ENCODE peak calls at places on chromosomes 6 and 20, in four cellular contexts. G is GM20000, I is GM23338, O is upper lobe of right lung. F is an unnamed sample.
A peak's percentile ranks its signal among the peaks of the same experiment; 100 is the strongest.

GRCh38 chr6:76275746-76276145 is 203.3 kb upstream of the IMPG1 start:
- DNase-seq in G (no peak), I (peak; percentile 58), O (no peak), F (no peak)

GRCh38 chr6:114543696-114544095 is 200.9 kb upstream of the HS3ST5 start:
- DNase-seq in G (no peak), I (peak; percentile 8), O (no peak), F (no peak)

GRCh38 chr20:45337367-45338120 is 10.7 kb downstream of the SDC4 start:
- DNase-seq in G (no peak), I (no peak), O (peak; percentile 83), F (no peak)

GRCh38 chr20:10660661-10661060 is 13.1 kb downstream of the JAG1 start:
- DNase-seq in G (no peak), I (no peak), O (no peak), F (no peak)

GRCh38 chr6:150491131-150491795 is 108.4 kb upstream of the PLEKHG1 start:
- DNase-seq in G (peak; percentile 42), I (no peak), O (no peak), F (no peak)

GRCh38 chr20:35583636-35584560 is 31.7 kb upstream of the SPAG4 start:
- DNase-seq in G (no peak), I (no peak), O (peak; percentile 53), F (no peak)

GRCh38 chr20:42577193-42577592 is 612.5 kb downstream of the PTPRT start:
- DNase-seq in G (no peak), I (no peak), O (no peak), F (no peak)

GRCh38 chr6:126199482-126199881 is 140.4 kb upstream of the CENPW start:
- DNase-seq in G (no peak), I (no peak), O (no peak), F (no peak)

GRCh38 chr20:25273541-25274358 is 25.9 kb downstream of the PYGB start:
- DNase-seq in G (no peak), I (no peak), O (peak; percentile 46), F (no peak)

GRCh38 chr6:34890526-34890910 is 1.5 kb downstream of the ANKS1A start:
- DNase-seq in G (no peak), I (no peak), O (no peak), F (no peak)

GRCh38 chr6:29751480-29751879 is 28.2 kb downstream of the HLA-F start:
- DNase-seq in G (no peak), I (no peak), O (no peak), F (no peak)

GRCh38 chr6:54493138-54493537 is 184.9 kb downstream of the TINAG start:
- DNase-seq in G (no peak), I (no peak), O (no peak), F (no peak)

DNA sequence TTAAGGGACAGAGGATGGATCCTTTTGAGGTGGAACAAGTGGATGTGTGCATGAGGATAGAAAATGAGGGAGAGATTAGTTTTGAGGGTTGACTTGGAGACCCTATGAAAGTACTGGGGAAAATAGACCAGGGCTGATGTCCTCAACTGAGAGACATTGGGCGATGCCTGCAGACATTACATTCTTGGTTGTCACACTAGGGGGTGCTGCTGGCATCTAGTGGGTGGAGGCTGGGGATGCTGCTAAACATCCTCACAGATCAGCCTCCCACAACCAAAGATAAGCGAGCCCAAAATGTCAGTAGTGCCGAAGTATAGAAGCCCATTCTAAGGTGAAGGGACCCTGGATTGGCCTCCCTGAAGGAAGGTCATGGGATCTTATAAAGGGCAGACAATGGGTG is 63.3 kb downstream of the MOCS1 start:
- DNase-seq in G (no peak), I (peak; percentile 18), O (no peak), F (no peak)
- TF ChIP-seq CTCF in G (peak; percentile 11), I (peak; percentile 52), O (no peak), F (peak; percentile 29)

GRCh38 chr6:117317261-117317660 is 51.9 kb downstream of the VGLL2 start:
- DNase-seq in G (no peak), I (peak; percentile 76), O (no peak), F (peak; percentile 1)
- TF ChIP-seq CTCF in G (no peak), I (peak; percentile 75), O (no peak), F (peak; percentile 62)

DNA sequence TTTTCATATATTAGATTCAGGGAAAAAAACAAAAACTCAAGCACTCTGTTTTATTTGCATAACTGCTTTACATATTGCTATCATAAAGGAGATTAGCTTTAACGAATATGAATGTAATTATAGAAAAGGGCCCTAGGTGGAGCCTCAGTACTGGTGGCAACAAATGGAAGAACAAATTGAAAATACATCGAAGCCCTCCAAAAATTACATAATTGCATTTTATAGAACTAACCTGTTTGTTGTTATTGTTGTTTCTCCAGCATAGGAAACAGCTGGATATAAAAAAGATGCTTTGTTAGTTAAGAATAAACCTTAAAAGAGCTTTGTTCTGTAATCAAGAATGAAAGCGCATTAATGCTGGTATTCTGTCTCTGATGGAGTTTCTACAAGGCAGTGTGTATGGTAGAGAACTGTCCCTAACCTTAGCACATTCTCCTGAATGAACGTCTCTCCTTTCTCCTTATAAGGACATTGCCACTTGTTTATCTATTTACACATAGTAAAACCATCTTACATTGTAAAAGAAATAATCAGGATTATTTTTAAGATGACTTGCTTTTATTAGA is 33.7 kb upstream of the LCA5 start:
- DNase-seq in G (peak; percentile 27), I (no peak), O (no peak), F (peak; percentile 3)
- TF ChIP-seq CTCF in G (peak; percentile 21), I (peak; percentile 56), O (peak; percentile 70), F (peak; percentile 71)

GRCh38 chr6:41724638-41725501 is 10.5 kb downstream of the TFEB start:
- DNase-seq in G (no peak), I (no peak), O (no peak), F (no peak)

GRCh38 chr6:41723936-41724637 is 11.3 kb downstream of the TFEB start:
- DNase-seq in G (no peak), I (no peak), O (no peak), F (peak; percentile 59)

GRCh38 chr6:41720783-41721182 is 14.6 kb downstream of the TFEB start:
- DNase-seq in G (no peak), I (no peak), O (no peak), F (no peak)

GRCh38 chr6:41721396-41721795 is 14.0 kb downstream of the TFEB start:
- DNase-seq in G (no peak), I (no peak), O (no peak), F (no peak)

GRCh38 chr6:41723178-41723935 is 12.1 kb downstream of the TFEB start:
- DNase-seq in G (peak; percentile 83), I (peak; percentile 65), O (peak; percentile 93), F (peak; percentile 94)
- TF ChIP-seq CTCF in G (no peak), I (no peak), O (no peak), F (peak; percentile 21)

GRCh38 chr20:19688031-19688806 is 69.8 kb upstream of the RIN2 start:
- DNase-seq in G (no peak), I (peak; percentile 77), O (peak; percentile 82), F (no peak)
- TF ChIP-seq CTCF in G (no peak), I (peak; percentile 66), O (peak; percentile 65), F (peak; percentile 21)

DNA sequence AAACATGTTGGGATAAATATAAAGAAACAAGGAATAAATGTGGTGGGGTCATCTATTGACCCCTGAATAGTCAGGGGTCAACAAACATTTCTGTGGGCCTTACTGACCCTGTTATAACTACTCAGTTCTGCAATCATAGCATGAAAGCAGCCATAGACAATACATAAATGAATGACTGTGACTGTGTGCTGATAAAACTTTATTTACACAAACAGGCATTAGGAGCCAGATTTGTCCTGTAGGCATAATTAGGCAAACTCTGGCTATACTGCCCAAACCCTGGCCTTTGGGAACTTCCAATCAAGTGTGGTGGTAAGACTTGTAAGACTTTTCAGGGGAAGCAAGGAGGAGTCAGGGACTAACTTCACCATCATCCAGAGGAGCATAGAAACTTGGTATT is 222.7 kb downstream of the KHDC1L start:
- DNase-seq in G (no peak), I (no peak), O (no peak), F (no peak)
- TF ChIP-seq CTCF in G (no peak), I (no peak), O (no peak), F (no peak)

DNA sequence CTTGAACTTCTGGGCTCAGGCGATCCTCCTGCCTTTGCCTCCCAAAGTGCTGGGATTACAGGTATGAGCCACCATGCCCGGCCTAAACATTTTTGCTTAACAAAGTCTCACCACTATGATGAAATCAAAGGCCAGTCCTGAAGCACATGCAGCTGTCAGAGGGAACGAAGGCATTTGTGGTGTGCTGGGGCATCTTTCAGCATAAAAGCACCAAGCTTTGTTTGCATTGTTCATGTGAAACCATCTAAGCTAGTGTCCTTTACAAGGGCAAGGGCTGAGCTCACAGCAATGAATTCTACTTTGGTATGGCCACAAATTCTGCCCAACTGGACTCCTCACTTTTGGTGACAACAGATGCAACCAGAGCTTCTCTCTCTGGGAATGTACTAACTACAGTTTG is 66.8 kb downstream of the ZFP64 start:
- DNase-seq in G (no peak), I (no peak), O (no peak), F (no peak)
- TF ChIP-seq CTCF in G (no peak), I (no peak), O (no peak), F (no peak)